ENCODE peak calls at places on chromosomes 4 and X, in eight cellular contexts. T is OCI-LY7, N is smooth muscle cell of the brain vasculature, J is astrocyte of the spinal cord, P is activated T-cell treated with anti-CD3 and anti-CD28 coated beads for 4 hours, A is HT1080, C is NCI-H1436, W is NCI-H748 treated with DMSO at 0.1 percent for 48 hours. L is an unnamed sample.

GRCh38 chrX:20418809-20419208 is 152.1 kb upstream of the RPS6KA3 start:
- DNase-seq in P (no peak), W (no peak), N (no peak), A (no peak), T (no peak), J (no peak), C (no peak), L (no peak)

GRCh38 chr4:1325681-1326635 is 21.1 kb upstream of the UVSSA start:
- DNase-seq in J (no peak), C (no peak), N (no peak), A (no peak), W (no peak), T (no peak), P (no peak), L (no peak)

GRCh38 chr4:138275946-138276621 is 33.9 kb upstream of the SLC7A11 start:
- DNase-seq in A (peak), T (no peak), N (peak), W (no peak), J (peak), P (no peak), C (no peak), L (peak)

GRCh38 chr4:39456946-39457763 is 1.6 kb downstream of the RPL9 start:
- DNase-seq in A (no peak), T (no peak), C (no peak), W (no peak), P (no peak), J (no peak), N (no peak), L (no peak)

GRCh38 chr4:1502976-1503375 is 96.7 kb upstream of the NKX1-1 start:
- DNase-seq in A (no peak), C (no peak), T (no peak), W (no peak), J (no peak), N (no peak), P (no peak), L (no peak)

GRCh38 chr4:48237996-48238645 is 31.5 kb downstream of the TEC start:
- DNase-seq in W (no peak), N (no peak), C (peak), P (no peak), J (no peak), T (no peak), A (peak), L (no peak)

GRCh38 chr4:24753519-24753918 is 41.9 kb upstream of the SOD3 start:
- DNase-seq in J (no peak), N (no peak), A (peak), P (no peak), T (no peak), C (no peak), W (no peak), L (peak)

GRCh38 chrX:53918697-53919096 is 125.6 kb downstream of the PHF8 start:
- DNase-seq in P (no peak), J (no peak), T (no peak), C (no peak), N (no peak), W (no peak), A (no peak), L (no peak)

GRCh38 chr4:36264205-36264826 is 17.1 kb upstream of the DTHD1 start:
- DNase-seq in A (no peak), N (no peak), C (no peak), W (no peak), J (no peak), P (no peak), T (no peak), L (no peak)

GRCh38 chr4:120432451-120432850 is 365.8 kb upstream of the MAD2L1 start:
- DNase-seq in J (no peak), W (no peak), T (no peak), C (no peak), A (no peak), P (no peak), N (no peak), L (peak)

GRCh38 chr4:20408596-20408995 is 156.9 kb downstream of the SLIT2 start:
- DNase-seq in T (no peak), A (peak), J (peak), P (no peak), C (no peak), N (no peak), W (no peak), L (no peak)

GRCh38 chr4:173448103-173448502 is 49.2 kb upstream of the SCRG1 start:
- DNase-seq in A (no peak), P (no peak), T (no peak), J (no peak), N (no peak), C (no peak), W (peak), L (peak)

GRCh38 chr4:58139269-58139668 is 1029.1 kb upstream of the IGFBP7 start:
- DNase-seq in W (no peak), C (no peak), T (no peak), J (no peak), P (no peak), A (no peak), N (no peak), L (no peak)

GRCh38 chr4:4694296-4694772 is 152.5 kb upstream of the STX18 start:
- DNase-seq in W (no peak), N (peak), A (peak), P (no peak), T (no peak), C (no peak), J (no peak), L (peak)

GRCh38 chr4:1201851-1202525 is 29.6 kb upstream of the SPON2 start:
- DNase-seq in C (no peak), P (peak), A (no peak), W (no peak), T (peak), N (no peak), J (peak), L (no peak)

L was measured in adipocyte.